ENCODE peak calls at places on chromosomes 4 and X, in six cellular contexts. Q is HepG2; F is T-helper 2 cell; S is astrocyte of the hippocampus; D is stimulated activated CD4-positive, alpha-beta T cell treated with anti-CD3 and anti-CD28 coated beads, Interleukin-4, amount 100 ng/mL, for 4 hours; N is hypothalamus. I is an unnamed sample.
A peak's percentile ranks its signal among the peaks of the same experiment; 100 is the strongest.

GRCh38 chr4:54473077-54473545 is 184.6 kb upstream of the KIT start:
- DNase-seq in Q (peak; percentile 59), F (no peak), S (peak; percentile 63), D (no peak), N (no peak), I (peak; percentile 65)

GRCh38 chr4:123017636-123018390 is 95.4 kb upstream of the NUDT6 start:
- DNase-seq in Q (no peak), F (no peak), S (peak; percentile 56), D (no peak), N (no peak), I (no peak)

GRCh38 chr4:6772223-6772928 is 10.2 kb upstream of the KIAA0232 start:
- DNase-seq in Q (no peak), F (no peak), S (peak; percentile 46), D (no peak), N (no peak), I (no peak)

GRCh38 chr4:122701061-122701460 is 31.4 kb upstream of the BBS12 start:
- DNase-seq in Q (no peak), F (no peak), S (no peak), D (no peak), N (no peak), I (no peak)

GRCh38 chr4:76688737-76689078 is 209.2 kb downstream of the SOWAHB start:
- DNase-seq in Q (no peak), F (no peak), S (peak; percentile 56), D (no peak), N (no peak), I (no peak)

GRCh38 chrX:139286342-139286741 is 244.2 kb upstream of the F9 start:
- DNase-seq in Q (no peak), F (no peak), S (no peak), D (no peak), N (no peak), I (no peak)

GRCh38 chrX:7444967-7445366 is 297.0 kb upstream of the PUDP start:
- DNase-seq in Q (no peak), F (no peak), S (no peak), D (no peak), N (no peak), I (no peak)

GRCh38 chr4:31295081-31295480 is 574.9 kb downstream of the PCDH7 start:
- DNase-seq in Q (no peak), F (no peak), S (peak; percentile 73), D (no peak), N (no peak), I (no peak)

GRCh38 chr4:94757192-94758140 is at the start of gene BMPR1B:
- DNase-seq in Q (no peak), F (no peak), S (peak; percentile 87), D (no peak), N (peak; percentile 5), I (peak; percentile 37)

GRCh38 chr4:143721317-143721716 is 20.8 kb upstream of the FREM3 start:
- DNase-seq in Q (no peak), F (no peak), S (no peak), D (no peak), N (no peak), I (no peak)

GRCh38 chrX:48831136-48831908 is 4.1 kb downstream of the PCSK1N start:
- DNase-seq in Q (no peak), F (no peak), S (no peak), D (no peak), N (no peak), I (no peak)

GRCh38 chr4:168666531-168666930 is 169.7 kb downstream of the PALLD start:
- DNase-seq in Q (no peak), F (no peak), S (peak; percentile 66), D (no peak), N (no peak), I (no peak)

GRCh38 chr4:153234923-153235322 is 30.7 kb downstream of the TRIM2 start:
- DNase-seq in Q (no peak), F (no peak), S (no peak), D (no peak), N (no peak), I (no peak)

GRCh38 chr4:144572660-144573059 is 73.3 kb upstream of the HHIP start:
- DNase-seq in Q (peak; percentile 10), F (no peak), S (no peak), D (no peak), N (no peak), I (no peak)

GRCh38 chrX:131845201-131845600 is 177.9 kb upstream of the STK26 start:
- DNase-seq in Q (no peak), F (no peak), S (no peak), D (no peak), N (no peak), I (no peak)

GRCh38 chrX:147891886-147892285 is 19.8 kb upstream of the FMR1 start:
- DNase-seq in Q (no peak), F (no peak), S (peak; percentile 20), D (no peak), N (no peak), I (no peak)

GRCh38 chr4:100118213-100118612 is 72.1 kb downstream of the DDIT4L start:
- DNase-seq in Q (no peak), F (no peak), S (no peak), D (no peak), N (no peak), I (no peak)

GRCh38 chrX:136063340-136064079 is 78.3 kb downstream of the SLC9A6 start:
- DNase-seq in Q (no peak), F (no peak), S (no peak), D (no peak), N (no peak), I (no peak)

GRCh38 chr4:21415728-21416127 is 532.8 kb downstream of the KCNIP4 start:
- DNase-seq in Q (no peak), F (no peak), S (no peak), D (no peak), N (no peak), I (no peak)

GRCh38 chr4:70365479-70365878 is 4.9 kb downstream of the SMR3A start:
- DNase-seq in Q (peak; percentile 23), F (no peak), S (no peak), D (no peak), N (no peak), I (no peak)

GRCh38 chrX:2677764-2678163 is 13.3 kb upstream of the CD99 start:
- DNase-seq in Q (no peak), F (no peak), S (peak; percentile 98), D (no peak), N (no peak), I (no peak)

GRCh38 chr4:125801924-125802323 is 487.2 kb downstream of the FAT4 start:
- DNase-seq in Q (no peak), F (no peak), S (no peak), D (no peak), N (no peak), I (no peak)

GRCh38 chr4:165361804-165362203 is 17.0 kb upstream of the CPE start:
- DNase-seq in Q (no peak), F (no peak), S (no peak), D (no peak), N (no peak), I (no peak)

GRCh38 chr4:86338521-86338920 is 21.3 kb downstream of the MAPK10 start:
- DNase-seq in Q (no peak), F (no peak), S (peak; percentile 35), D (no peak), N (no peak), I (no peak)

GRCh38 chrX:140764401-140764919 is 54.9 kb downstream of the LINC00632 start:
- DNase-seq in Q (no peak), F (no peak), S (peak; percentile 46), D (no peak), N (no peak), I (no peak)

GRCh38 chr4:186820371-186820990 is 96.8 kb upstream of the FAT1 start:
- DNase-seq in Q (no peak), F (no peak), S (peak; percentile 81), D (no peak), N (no peak), I (no peak)